ENCODE peak calls at places on chromosomes 12 and 14, in eight cellular contexts. One of them, this sample, is unnamed.

GRCh38 chr12:109723311-109723791 is 9.7 kb downstream of the FAM222A start:
- DNase-seq in endothelial cell: no peak
- DNase-seq in choroid plexus epithelial cell: no peak
- DNase-seq in omental fat pad: no peak
- DNase-seq in nephron progenitor cell: no peak
- DNase-seq in GM10248: no peak
- DNase-seq in uterus: no peak
- DNase-seq in AG10803: no peak
- DNase-seq in this sample: no peak

GRCh38 chr12:96786808-96787207 is 120.2 kb upstream of the NEDD1 start:
- DNase-seq in endothelial cell: no peak
- DNase-seq in choroid plexus epithelial cell: no peak
- DNase-seq in omental fat pad: no peak
- DNase-seq in nephron progenitor cell: no peak
- DNase-seq in GM10248: no peak
- DNase-seq in uterus: no peak
- DNase-seq in AG10803: no peak
- DNase-seq in this sample: no peak

GRCh38 chr14:101985957-101986356 is 21.6 kb downstream of the DYNC1H1 start:
- DNase-seq in endothelial cell: no peak
- DNase-seq in choroid plexus epithelial cell: no peak
- DNase-seq in omental fat pad: no peak
- DNase-seq in nephron progenitor cell: no peak
- DNase-seq in GM10248: no peak
- DNase-seq in uterus: no peak
- DNase-seq in AG10803: no peak
- DNase-seq in this sample: no peak

GRCh38 chr12:77645966-77646598 is 184.6 kb upstream of the NAV3 start:
- DNase-seq in endothelial cell: peak; percentile 15
- DNase-seq in choroid plexus epithelial cell: no peak
- DNase-seq in omental fat pad: no peak
- DNase-seq in nephron progenitor cell: no peak
- DNase-seq in GM10248: no peak
- DNase-seq in uterus: no peak
- DNase-seq in AG10803: no peak
- DNase-seq in this sample: no peak

GRCh38 chr14:102805454-102805891 is 28.2 kb downstream of the TRAF3 start:
- DNase-seq in endothelial cell: no peak
- DNase-seq in choroid plexus epithelial cell: peak; percentile 79
- DNase-seq in omental fat pad: no peak
- DNase-seq in nephron progenitor cell: no peak
- DNase-seq in GM10248: peak; percentile 48
- DNase-seq in uterus: no peak
- DNase-seq in AG10803: peak; percentile 36
- DNase-seq in this sample: no peak

GRCh38 chr14:106491851-106492250 is 965.5 kb downstream of the TMEM121 start:
- DNase-seq in endothelial cell: no peak
- DNase-seq in choroid plexus epithelial cell: peak; percentile 2
- DNase-seq in omental fat pad: no peak
- DNase-seq in nephron progenitor cell: peak; percentile 2
- DNase-seq in GM10248: no peak
- DNase-seq in uterus: no peak
- DNase-seq in AG10803: no peak
- DNase-seq in this sample: no peak

GRCh38 chr14:57939084-57939483 is 73.2 kb upstream of the SLC35F4 start:
- DNase-seq in endothelial cell: no peak
- DNase-seq in choroid plexus epithelial cell: no peak
- DNase-seq in omental fat pad: no peak
- DNase-seq in nephron progenitor cell: no peak
- DNase-seq in GM10248: no peak
- DNase-seq in uterus: no peak
- DNase-seq in AG10803: no peak
- DNase-seq in this sample: no peak

GRCh38 chr12:56084958-56085543 is 5.1 kb downstream of the ERBB3 start:
- DNase-seq in endothelial cell: peak; percentile 61
- DNase-seq in choroid plexus epithelial cell: peak; percentile 15
- DNase-seq in omental fat pad: no peak
- DNase-seq in nephron progenitor cell: peak; percentile 24
- DNase-seq in GM10248: no peak
- DNase-seq in uterus: no peak
- DNase-seq in AG10803: no peak
- DNase-seq in this sample: no peak

GRCh38 chr14:65439117-65439516 is 26.6 kb downstream of the FUT8 start:
- DNase-seq in endothelial cell: no peak
- DNase-seq in choroid plexus epithelial cell: no peak
- DNase-seq in omental fat pad: no peak
- DNase-seq in nephron progenitor cell: no peak
- DNase-seq in GM10248: no peak
- DNase-seq in uterus: no peak
- DNase-seq in AG10803: no peak
- DNase-seq in this sample: no peak

GRCh38 chr14:69484444-69485113 is at the start of gene PLEKHD1:
- DNase-seq in endothelial cell: peak; percentile 17
- DNase-seq in choroid plexus epithelial cell: no peak
- DNase-seq in omental fat pad: no peak
- DNase-seq in nephron progenitor cell: peak; percentile 58
- DNase-seq in GM10248: no peak
- DNase-seq in uterus: no peak
- DNase-seq in AG10803: no peak
- DNase-seq in this sample: no peak

GRCh38 chr12:1443421-1444141 is 150.8 kb downstream of the FBXL14 start:
- DNase-seq in endothelial cell: no peak
- DNase-seq in choroid plexus epithelial cell: peak; percentile 82
- DNase-seq in omental fat pad: no peak
- DNase-seq in nephron progenitor cell: no peak
- DNase-seq in GM10248: no peak
- DNase-seq in uterus: no peak
- DNase-seq in AG10803: peak; percentile 66
- DNase-seq in this sample: no peak

GRCh38 chr12:11228268-11228879 is 41.1 kb downstream of the PRB3 start:
- DNase-seq in endothelial cell: peak; percentile 72
- DNase-seq in choroid plexus epithelial cell: peak; percentile 83
- DNase-seq in omental fat pad: no peak
- DNase-seq in nephron progenitor cell: peak; percentile 65
- DNase-seq in GM10248: peak; percentile 24
- DNase-seq in uterus: no peak
- DNase-seq in AG10803: peak; percentile 31
- DNase-seq in this sample: no peak

GRCh38 chr12:50129297-50129696 is 17.3 kb downstream of the COX14 start:
- DNase-seq in endothelial cell: no peak
- DNase-seq in choroid plexus epithelial cell: no peak
- DNase-seq in omental fat pad: no peak
- DNase-seq in nephron progenitor cell: no peak
- DNase-seq in GM10248: no peak
- DNase-seq in uterus: no peak
- DNase-seq in AG10803: no peak
- DNase-seq in this sample: peak; percentile 15

GRCh38 chr12:50127546-50127945 is 15.5 kb downstream of the COX14 start:
- DNase-seq in endothelial cell: no peak
- DNase-seq in choroid plexus epithelial cell: no peak
- DNase-seq in omental fat pad: no peak
- DNase-seq in nephron progenitor cell: no peak
- DNase-seq in GM10248: no peak
- DNase-seq in uterus: no peak
- DNase-seq in AG10803: no peak
- DNase-seq in this sample: peak; percentile 77

DNA sequence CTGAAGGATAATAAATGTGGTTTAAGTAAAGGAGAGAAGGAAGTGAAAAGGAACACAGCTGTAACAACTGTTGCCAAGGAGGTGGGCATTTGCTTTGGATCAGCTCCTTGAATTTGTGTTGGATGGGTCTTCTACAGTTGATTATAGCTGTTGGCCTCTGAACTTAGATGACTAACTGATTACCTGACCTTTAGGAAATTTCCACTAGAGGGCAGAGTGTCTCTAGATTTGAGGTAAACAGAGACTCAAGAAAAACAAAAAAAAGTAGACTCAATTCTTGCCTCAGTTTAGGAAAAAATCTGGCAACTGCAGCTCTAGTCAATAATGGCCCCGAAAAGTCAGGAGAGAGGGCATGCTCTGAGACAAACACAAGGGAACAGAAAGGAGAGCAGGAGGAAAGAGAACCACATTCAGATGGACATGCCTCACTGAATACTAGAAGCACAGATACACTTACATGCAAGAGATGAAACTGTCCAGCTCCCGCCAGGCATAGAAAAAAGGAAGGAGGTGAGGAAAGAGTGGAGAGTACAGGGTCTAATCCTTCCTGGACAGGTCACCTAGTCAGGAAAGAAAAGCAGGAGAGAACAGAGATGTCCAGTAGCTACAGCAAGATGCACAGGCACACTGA is 20.6 kb downstream of the COX14 start:
- DNase-seq in endothelial cell: no peak
- DNase-seq in choroid plexus epithelial cell: peak; percentile 56
- DNase-seq in omental fat pad: no peak
- DNase-seq in nephron progenitor cell: no peak
- DNase-seq in GM10248: peak; percentile 42
- DNase-seq in uterus: no peak
- DNase-seq in AG10803: peak; percentile 69
- DNase-seq in this sample: peak; percentile 18
- TF ChIP-seq CTCF in endothelial cell: peak; percentile 74
- TF ChIP-seq CTCF in choroid plexus epithelial cell: peak; percentile 43
- TF ChIP-seq CTCF in omental fat pad: no peak
- TF ChIP-seq CTCF in nephron progenitor cell: peak; percentile 62
- TF ChIP-seq CTCF in GM10248: peak; percentile 59
- TF ChIP-seq CTCF in uterus: peak; percentile 47
- TF ChIP-seq CTCF in AG10803: peak; percentile 76
- TF ChIP-seq CTCF in this sample: no peak

GRCh38 chr12:53172352-53172751 is 8.2 kb upstream of the ZNF740 start:
- DNase-seq in endothelial cell: no peak
- DNase-seq in choroid plexus epithelial cell: peak; percentile 54
- DNase-seq in omental fat pad: no peak
- DNase-seq in nephron progenitor cell: no peak
- DNase-seq in GM10248: no peak
- DNase-seq in uterus: peak; percentile 63
- DNase-seq in AG10803: peak; percentile 67
- DNase-seq in this sample: peak; percentile 67

GRCh38 chr12:53176750-53177149 is 3.8 kb upstream of the ZNF740 start:
- DNase-seq in endothelial cell: no peak
- DNase-seq in choroid plexus epithelial cell: no peak
- DNase-seq in omental fat pad: no peak
- DNase-seq in nephron progenitor cell: no peak
- DNase-seq in GM10248: no peak
- DNase-seq in uterus: no peak
- DNase-seq in AG10803: no peak
- DNase-seq in this sample: no peak

GRCh38 chr12:53171725-53172329 is 8.7 kb upstream of the ZNF740 start:
- DNase-seq in endothelial cell: no peak
- DNase-seq in choroid plexus epithelial cell: no peak
- DNase-seq in omental fat pad: no peak
- DNase-seq in nephron progenitor cell: no peak
- DNase-seq in GM10248: no peak
- DNase-seq in uterus: peak; percentile 55
- DNase-seq in AG10803: no peak
- DNase-seq in this sample: no peak

GRCh38 chr12:53173085-53173715 is 7.3 kb upstream of the ZNF740 start:
- DNase-seq in endothelial cell: no peak
- DNase-seq in choroid plexus epithelial cell: no peak
- DNase-seq in omental fat pad: no peak
- DNase-seq in nephron progenitor cell: no peak
- DNase-seq in GM10248: no peak
- DNase-seq in uterus: no peak
- DNase-seq in AG10803: peak; percentile 29
- DNase-seq in this sample: no peak

GRCh38 chr12:53174881-53175491 is 5.5 kb upstream of the ZNF740 start:
- DNase-seq in endothelial cell: no peak
- DNase-seq in choroid plexus epithelial cell: no peak
- DNase-seq in omental fat pad: no peak
- DNase-seq in nephron progenitor cell: no peak
- DNase-seq in GM10248: peak; percentile 24
- DNase-seq in uterus: no peak
- DNase-seq in AG10803: peak; percentile 45
- DNase-seq in this sample: no peak
- TF ChIP-seq CTCF in endothelial cell: peak; percentile 12
- TF ChIP-seq CTCF in choroid plexus epithelial cell: peak; percentile 17
- TF ChIP-seq CTCF in omental fat pad: no peak
- TF ChIP-seq CTCF in nephron progenitor cell: peak; percentile 14
- TF ChIP-seq CTCF in GM10248: peak; percentile 18
- TF ChIP-seq CTCF in uterus: no peak
- TF ChIP-seq CTCF in AG10803: peak; percentile 45
- TF ChIP-seq CTCF in this sample: no peak

GRCh38 chr12:98741229-98741614 is 96.1 kb downstream of the APAF1 start:
- DNase-seq in endothelial cell: no peak
- DNase-seq in choroid plexus epithelial cell: no peak
- DNase-seq in omental fat pad: no peak
- DNase-seq in nephron progenitor cell: no peak
- DNase-seq in GM10248: no peak
- DNase-seq in uterus: no peak
- DNase-seq in AG10803: no peak
- DNase-seq in this sample: no peak

GRCh38 chr12:98745578-98746391 is 100.7 kb downstream of the APAF1 start:
- DNase-seq in endothelial cell: peak; percentile 43
- DNase-seq in choroid plexus epithelial cell: peak; percentile 36
- DNase-seq in omental fat pad: no peak
- DNase-seq in nephron progenitor cell: peak; percentile 33
- DNase-seq in GM10248: peak; percentile 26
- DNase-seq in uterus: peak; percentile 18
- DNase-seq in AG10803: peak; percentile 24
- DNase-seq in this sample: no peak

GRCh38 chr12:98744692-98745091 is 99.6 kb downstream of the APAF1 start:
- DNase-seq in endothelial cell: no peak
- DNase-seq in choroid plexus epithelial cell: peak; percentile 60
- DNase-seq in omental fat pad: no peak
- DNase-seq in nephron progenitor cell: no peak
- DNase-seq in GM10248: no peak
- DNase-seq in uterus: no peak
- DNase-seq in AG10803: no peak
- DNase-seq in this sample: no peak

GRCh38 chr12:98741615-98742265 is 96.7 kb downstream of the APAF1 start:
- DNase-seq in endothelial cell: no peak
- DNase-seq in choroid plexus epithelial cell: no peak
- DNase-seq in omental fat pad: no peak
- DNase-seq in nephron progenitor cell: peak; percentile 50
- DNase-seq in GM10248: no peak
- DNase-seq in uterus: no peak
- DNase-seq in AG10803: no peak
- DNase-seq in this sample: no peak

GRCh38 chr12:98743362-98743953 is 98.4 kb downstream of the APAF1 start:
- DNase-seq in endothelial cell: peak; percentile 69
- DNase-seq in choroid plexus epithelial cell: peak; percentile 63
- DNase-seq in omental fat pad: no peak
- DNase-seq in nephron progenitor cell: peak; percentile 56
- DNase-seq in GM10248: peak; percentile 44
- DNase-seq in uterus: no peak
- DNase-seq in AG10803: no peak
- DNase-seq in this sample: no peak
- TF ChIP-seq CTCF in endothelial cell: peak; percentile 48
- TF ChIP-seq CTCF in choroid plexus epithelial cell: peak; percentile 90
- TF ChIP-seq CTCF in omental fat pad: no peak
- TF ChIP-seq CTCF in nephron progenitor cell: peak; percentile 68
- TF ChIP-seq CTCF in GM10248: peak; percentile 52
- TF ChIP-seq CTCF in uterus: no peak
- TF ChIP-seq CTCF in AG10803: peak; percentile 23
- TF ChIP-seq CTCF in this sample: no peak

DNA sequence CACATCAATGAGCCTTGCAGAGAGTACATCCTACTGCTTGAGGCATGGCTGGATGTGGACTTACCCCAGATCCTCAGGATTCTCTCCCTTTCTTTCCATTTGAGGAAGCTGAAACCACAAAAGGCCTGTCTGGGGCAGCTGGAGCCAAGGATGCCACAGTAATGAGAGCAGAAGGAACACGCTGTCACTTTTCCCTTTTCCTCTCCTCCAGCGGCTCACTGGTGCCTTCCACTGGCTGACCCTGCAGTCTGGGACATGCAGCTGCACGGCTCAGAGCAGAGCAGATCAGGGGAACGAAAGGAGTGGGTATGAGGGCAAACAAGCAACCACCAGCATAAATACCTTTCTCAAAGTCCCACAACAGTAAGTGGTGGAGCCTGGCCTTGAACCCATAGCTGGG is 78.2 kb downstream of the GAS2L3 start:
- DNase-seq in endothelial cell: no peak
- DNase-seq in choroid plexus epithelial cell: no peak
- DNase-seq in omental fat pad: no peak
- DNase-seq in nephron progenitor cell: no peak
- DNase-seq in GM10248: no peak
- DNase-seq in uterus: no peak
- DNase-seq in AG10803: peak; percentile 21
- DNase-seq in this sample: no peak
- TF ChIP-seq CTCF in endothelial cell: no peak
- TF ChIP-seq CTCF in choroid plexus epithelial cell: no peak
- TF ChIP-seq CTCF in omental fat pad: no peak
- TF ChIP-seq CTCF in nephron progenitor cell: no peak
- TF ChIP-seq CTCF in GM10248: no peak
- TF ChIP-seq CTCF in uterus: no peak
- TF ChIP-seq CTCF in AG10803: no peak
- TF ChIP-seq CTCF in this sample: no peak